ENCODE peak calls at places on chromosomes 13 and 19, in ten cellular contexts. T is choroid plexus epithelial cell, Z is fibroblast of pulmonary artery, S is breast epithelium, V is mammary epithelial cell, E is RWPE1, G is heart left ventricle, O is fibroblast of mammary gland, H is cardiac muscle cell, Y is Calu3. A is an unnamed sample.

GRCh38 chr13:51221674-51222509 is at the start of gene FAM124A:
- DNase-seq in T (peak), Z (no peak), S (no peak), V (no peak), E (peak), G (peak), O (peak), H (peak), Y (peak), A (peak)

GRCh38 chr19:41926861-41927809 is 1.1 kb downstream of the ERFL start:
- DNase-seq in T (no peak), Z (no peak), S (no peak), V (no peak), E (no peak), G (no peak), O (no peak), H (no peak), Y (no peak), A (no peak)

GRCh38 chr19:58274771-58275199 is 4.0 kb upstream of the ZNF8 start:
- DNase-seq in T (peak), Z (peak), S (no peak), V (peak), E (peak), G (no peak), O (peak), H (no peak), Y (no peak), A (no peak)

GRCh38 chr13:60028021-60028420 is 135.7 kb downstream of the DIAPH3 start:
- DNase-seq in T (no peak), Z (no peak), S (no peak), V (no peak), E (no peak), G (no peak), O (no peak), H (no peak), Y (no peak), A (no peak)

GRCh38 chr13:79869326-79869725 is 388.4 kb downstream of the NDFIP2 start:
- DNase-seq in T (peak), Z (peak), S (no peak), V (peak), E (no peak), G (no peak), O (no peak), H (no peak), Y (peak), A (peak)

GRCh38 chr19:5635427-5635826 is 12.5 kb downstream of the SAFB start:
- DNase-seq in T (no peak), Z (no peak), S (no peak), V (no peak), E (no peak), G (no peak), O (no peak), H (no peak), Y (no peak), A (no peak)

GRCh38 chr19:40190891-40191835 is at the start of gene MAP3K10:
- DNase-seq in T (peak), Z (peak), S (no peak), V (peak), E (peak), G (peak), O (peak), H (peak), Y (peak), A (peak)

GRCh38 chr19:6383188-6383587 is 7.5 kb upstream of the PSPN start:
- DNase-seq in T (no peak), Z (no peak), S (no peak), V (no peak), E (no peak), G (no peak), O (no peak), H (no peak), Y (no peak), A (no peak)

GRCh38 chr19:10921199-10921879 is 7.1 kb downstream of the YIPF2 start:
- DNase-seq in T (no peak), Z (no peak), S (no peak), V (no peak), E (no peak), G (no peak), O (no peak), H (no peak), Y (no peak), A (no peak)

GRCh38 chr19:13164370-13165090 is 14.3 kb downstream of the IER2 start:
- DNase-seq in T (no peak), Z (peak), S (peak), V (peak), E (peak), G (peak), O (no peak), H (peak), Y (peak), A (peak)

GRCh38 chr19:51382004-51382403 is 5.8 kb downstream of the LIM2 start:
- DNase-seq in T (no peak), Z (no peak), S (no peak), V (no peak), E (no peak), G (no peak), O (no peak), H (no peak), Y (no peak), A (no peak)

GRCh38 chr19:23378948-23379347 is 16.3 kb downstream of the ZNF91 start:
- DNase-seq in T (peak), Z (no peak), S (no peak), V (peak), E (no peak), G (no peak), O (no peak), H (peak), Y (no peak), A (no peak)

GRCh38 chr19:34715357-34715756 is 18.7 kb upstream of the ZNF181 start:
- DNase-seq in T (no peak), Z (no peak), S (no peak), V (no peak), E (no peak), G (no peak), O (no peak), H (no peak), Y (no peak), A (no peak)

GRCh38 chr13:50410921-50411712 is 395.9 kb downstream of the KCNRG start:
- DNase-seq in T (peak), Z (peak), S (no peak), V (peak), E (peak), G (no peak), O (peak), H (peak), Y (peak), A (peak)

DNA sequence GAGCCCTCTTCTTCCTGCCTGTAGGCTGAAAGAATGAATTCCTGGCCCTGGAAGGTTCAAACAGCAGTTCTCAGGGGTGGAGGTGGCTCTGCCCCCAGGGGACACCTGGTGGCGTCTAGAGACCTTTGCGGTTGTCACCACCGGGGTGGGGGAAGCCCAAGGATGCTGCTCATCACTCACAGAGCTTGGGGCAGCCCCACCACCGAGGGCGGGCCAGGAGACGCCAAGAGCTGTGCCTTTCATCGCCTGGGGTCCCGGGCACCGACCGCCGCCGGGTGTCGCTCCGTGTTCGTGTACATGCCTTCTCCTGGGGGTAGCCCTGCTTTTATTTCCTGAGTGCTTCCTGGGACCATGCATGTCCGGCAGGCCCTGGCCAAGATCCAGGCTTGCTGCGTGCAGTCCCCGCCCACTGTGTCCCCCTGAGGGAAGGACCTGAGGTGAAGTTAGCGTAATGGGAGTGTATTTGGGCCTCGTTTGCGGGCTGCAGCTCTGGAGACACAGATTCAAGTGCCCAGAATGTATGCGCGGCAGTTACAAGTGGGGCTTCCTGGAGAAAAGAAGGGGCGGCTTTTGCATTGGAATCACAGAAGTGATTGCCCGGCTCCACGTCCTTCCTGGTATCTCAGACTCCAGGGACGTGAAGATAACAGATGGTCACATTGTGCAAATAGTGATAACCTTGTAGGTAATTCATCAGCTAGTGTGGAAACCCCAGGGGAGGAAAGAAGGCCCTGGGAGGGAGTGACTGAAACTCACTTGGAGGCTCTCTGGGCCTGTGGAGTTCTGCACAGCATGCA is 7.8 kb downstream of the DOT1L start:
- DNase-seq in T (peak), Z (peak), S (no peak), V (no peak), E (no peak), G (no peak), O (peak), H (peak), Y (peak), A (no peak)
- TF ChIP-seq CTCF in T (peak), Z (no peak), S (no peak), V (no peak), E (no peak), G (peak), O (no peak), H (peak), Y (no peak), A (no peak)

GRCh38 chr13:44879452-44880058 is 109.7 kb downstream of the NUFIP1 start:
- DNase-seq in T (peak), Z (peak), S (no peak), V (peak), E (no peak), G (no peak), O (peak), H (no peak), Y (peak), A (peak)
- TF ChIP-seq CTCF in T (peak), Z (peak), S (no peak), V (peak), E (peak), G (peak), O (peak), H (peak), Y (no peak), A (peak)

GRCh38 chr13:22505489-22505888 is 675.3 kb upstream of the SGCG start:
- DNase-seq in T (peak), Z (peak), S (no peak), V (no peak), E (no peak), G (no peak), O (peak), H (no peak), Y (no peak), A (no peak)

DNA sequence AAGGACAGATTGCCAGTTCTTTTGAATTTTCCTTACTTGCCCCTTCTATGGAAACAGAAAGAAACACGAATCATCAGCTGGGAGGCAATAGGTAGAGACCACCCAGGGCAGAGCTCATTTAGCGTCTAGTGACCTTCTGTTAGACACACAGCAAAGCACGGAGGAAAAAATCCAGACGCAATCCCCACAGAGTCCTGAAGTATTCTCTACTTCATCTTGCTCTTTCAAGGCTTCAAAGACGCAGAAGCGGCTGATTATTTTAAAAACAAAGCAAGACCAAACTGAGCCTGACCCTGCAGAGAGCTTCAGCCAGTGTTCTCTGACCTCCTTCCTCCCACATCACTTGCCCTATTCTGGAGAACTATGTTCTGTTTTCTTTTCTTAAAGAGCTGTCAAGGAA is 674.5 kb upstream of the SGCG start:
- DNase-seq in T (no peak), Z (no peak), S (no peak), V (no peak), E (no peak), G (no peak), O (no peak), H (peak), Y (no peak), A (no peak)
- TF ChIP-seq CTCF in T (no peak), Z (no peak), S (no peak), V (no peak), E (no peak), G (no peak), O (no peak), H (no peak), Y (no peak), A (no peak)

GRCh38 chr19:48987323-48987722 is 5.8 kb downstream of the GYS1 start:
- DNase-seq in T (no peak), Z (no peak), S (no peak), V (no peak), E (no peak), G (no peak), O (no peak), H (no peak), Y (no peak), A (no peak)
- TF ChIP-seq CTCF in T (no peak), Z (no peak), S (no peak), V (no peak), E (no peak), G (no peak), O (no peak), H (no peak), Y (no peak), A (no peak)

DNA sequence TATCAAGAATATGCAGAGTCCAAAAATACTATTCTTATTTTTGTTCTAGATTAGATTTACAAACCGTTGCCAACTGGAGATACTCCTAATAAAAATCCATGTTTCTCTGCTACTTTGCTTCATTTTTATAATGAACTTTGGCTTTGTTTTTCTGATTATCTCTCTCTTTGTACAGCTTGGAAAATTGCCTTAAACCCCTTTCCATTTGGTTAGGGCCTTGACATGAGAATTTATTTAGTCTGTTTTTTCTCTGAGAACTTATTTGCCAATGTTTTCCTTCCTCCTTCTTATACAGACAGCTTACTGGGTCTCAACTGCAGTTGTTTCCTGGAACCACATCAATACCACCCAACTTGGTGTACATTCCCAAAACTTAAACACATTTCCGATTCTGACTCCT is 555.4 kb downstream of the SLITRK6 start:
- DNase-seq in T (no peak), Z (peak), S (no peak), V (no peak), E (no peak), G (no peak), O (no peak), H (no peak), Y (no peak), A (no peak)
- TF ChIP-seq CTCF in T (no peak), Z (no peak), S (no peak), V (no peak), E (no peak), G (no peak), O (no peak), H (no peak), Y (no peak), A (no peak)

DNA sequence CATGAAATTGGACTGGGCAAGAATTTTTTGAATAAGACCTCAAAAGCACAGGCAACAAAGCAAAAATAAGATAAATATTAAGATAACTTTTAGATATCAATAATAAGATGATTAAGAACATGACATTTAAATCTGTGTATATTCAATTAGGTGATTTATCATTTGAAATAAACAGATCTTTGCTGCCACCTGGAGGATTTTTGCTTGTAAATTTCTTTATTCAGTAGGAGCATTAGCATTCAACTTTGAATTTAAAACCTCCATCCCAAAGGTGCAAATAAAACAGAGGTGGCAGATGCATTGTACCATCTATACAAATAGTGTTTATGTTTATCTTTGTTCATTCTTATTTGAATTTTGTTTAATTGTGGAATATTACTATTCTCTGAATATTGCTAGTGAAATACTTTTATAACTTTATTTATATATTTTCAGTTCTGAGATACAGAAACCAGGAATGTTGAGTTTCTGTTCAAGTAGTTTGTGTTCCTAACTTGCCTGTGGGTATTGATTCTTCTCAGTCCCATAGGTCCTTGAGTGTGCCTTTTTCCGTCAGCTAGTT is 20.9 kb downstream of the COG6 start:
- DNase-seq in T (peak), Z (peak), S (no peak), V (peak), E (peak), G (no peak), O (peak), H (peak), Y (peak), A (peak)
- TF ChIP-seq CTCF in T (peak), Z (peak), S (peak), V (peak), E (peak), G (peak), O (peak), H (peak), Y (no peak), A (peak)

DNA sequence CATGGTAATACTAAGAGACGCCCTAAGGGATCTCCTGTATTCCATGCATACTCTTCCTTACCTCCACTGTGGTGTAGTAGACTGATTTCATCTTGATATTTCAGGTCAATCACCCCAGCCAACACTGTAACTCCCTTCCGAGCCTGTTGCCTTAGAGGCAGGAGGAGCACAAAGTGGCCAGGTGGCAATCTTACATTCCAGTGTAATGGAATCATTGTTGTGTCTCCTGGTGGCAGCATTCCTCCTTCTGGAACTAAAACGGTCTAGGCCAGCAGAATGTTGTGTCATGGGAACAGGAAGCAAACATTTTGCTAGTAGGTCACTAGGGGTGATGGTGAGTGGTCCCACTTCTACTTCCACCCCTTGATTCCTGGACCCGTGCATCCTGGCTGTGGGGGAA is 405.7 kb upstream of the SLC10A2 start:
- DNase-seq in T (no peak), Z (no peak), S (no peak), V (no peak), E (no peak), G (no peak), O (no peak), H (no peak), Y (peak), A (no peak)
- TF ChIP-seq CTCF in T (no peak), Z (no peak), S (no peak), V (no peak), E (no peak), G (no peak), O (no peak), H (no peak), Y (no peak), A (no peak)

GRCh38 chr13:95540848-95541247 is 11.7 kb upstream of the CLDN10 start:
- DNase-seq in T (no peak), Z (no peak), S (no peak), V (no peak), E (no peak), G (peak), O (no peak), H (peak), Y (no peak), A (no peak)
- TF ChIP-seq CTCF in T (no peak), Z (no peak), S (no peak), V (no peak), E (no peak), G (no peak), O (no peak), H (no peak), Y (no peak), A (no peak)

DNA sequence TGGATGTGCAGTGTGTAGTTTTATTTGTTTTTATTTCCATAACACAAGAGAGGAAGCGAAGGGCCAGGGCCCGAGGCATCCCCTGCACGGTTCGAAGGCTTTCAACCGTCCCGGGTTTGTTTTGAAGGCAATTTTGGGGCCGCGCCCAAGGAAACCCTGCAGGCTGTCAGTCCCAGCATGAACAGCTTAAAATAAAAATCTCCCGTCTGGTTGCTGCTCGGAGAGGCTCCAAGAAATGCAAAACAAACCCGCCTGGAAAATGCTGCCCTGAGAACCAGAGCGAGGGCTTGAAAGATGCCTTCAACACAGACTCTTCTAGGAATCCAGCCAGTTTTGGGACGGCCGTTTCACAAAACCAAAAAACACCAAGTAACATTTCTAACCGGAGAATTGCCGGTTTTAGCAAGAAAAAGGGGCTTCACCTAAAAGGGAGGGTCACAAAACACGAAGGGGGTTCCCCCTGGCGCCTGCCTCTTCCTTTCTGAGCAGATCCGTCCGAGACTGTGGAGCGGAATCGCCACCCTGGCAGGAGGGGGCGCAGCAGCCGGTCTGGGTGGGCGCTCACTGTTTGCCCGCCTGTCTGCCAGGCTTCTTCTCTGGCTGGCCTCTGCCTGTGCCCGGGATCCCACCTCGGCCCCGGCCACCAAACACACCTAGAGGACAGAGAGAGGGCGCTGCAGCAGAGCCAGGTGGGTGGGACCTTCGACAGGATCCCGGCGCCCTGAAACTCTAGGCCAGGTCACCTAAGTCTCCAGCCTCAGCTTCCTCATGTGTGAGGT is 15.8 kb downstream of the LSM4 start:
- DNase-seq in T (peak), Z (no peak), S (no peak), V (no peak), E (no peak), G (no peak), O (no peak), H (no peak), Y (no peak), A (no peak)
- TF ChIP-seq CTCF in T (no peak), Z (no peak), S (no peak), V (no peak), E (no peak), G (no peak), O (no peak), H (no peak), Y (no peak), A (no peak)

DNA sequence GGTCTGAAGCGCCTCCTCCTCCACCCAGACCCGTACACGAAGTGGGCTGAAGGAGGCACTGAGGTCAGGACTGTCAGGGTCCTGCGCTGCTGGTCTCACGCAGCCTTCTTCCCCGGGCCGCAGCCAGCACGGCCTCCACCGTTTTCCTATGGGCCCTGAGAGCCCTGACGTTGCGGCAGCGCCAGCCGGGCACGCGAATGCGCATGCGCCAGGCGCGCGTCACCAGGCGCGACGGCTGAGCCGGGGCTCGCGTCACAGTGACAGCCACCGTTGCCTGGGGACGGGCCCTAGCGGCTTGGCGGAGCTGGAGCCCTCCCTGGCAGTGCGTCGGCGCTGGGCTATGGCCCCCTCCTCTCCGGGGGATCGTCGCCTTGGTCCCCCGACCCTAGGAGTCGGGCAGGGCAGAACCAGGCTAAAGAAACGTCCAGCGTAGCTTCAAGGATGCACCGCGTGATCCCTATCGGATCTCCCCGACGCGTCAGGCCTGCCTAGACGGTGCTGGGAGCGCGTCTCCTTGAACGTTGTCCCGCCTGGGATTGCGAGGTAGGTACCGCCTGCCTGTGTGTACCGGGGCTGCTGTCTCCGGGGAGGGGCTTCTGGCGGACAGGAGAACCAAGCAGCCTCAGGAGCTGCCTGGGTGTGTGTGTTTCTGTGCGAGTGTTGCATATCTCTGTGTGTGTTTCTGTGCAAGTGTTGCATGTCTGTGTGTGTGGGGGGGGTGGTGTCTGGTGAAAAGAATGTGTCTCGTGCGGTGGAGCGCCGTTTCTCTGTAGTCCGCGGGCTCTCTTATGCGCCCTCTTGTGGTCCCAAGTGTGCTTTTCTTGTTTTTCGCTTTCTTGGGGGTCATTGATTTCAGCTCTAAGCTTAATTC is 43.2 kb downstream of the ZNF571 start:
- DNase-seq in T (peak), Z (peak), S (no peak), V (peak), E (peak), G (peak), O (peak), H (no peak), Y (no peak), A (peak)
- TF ChIP-seq CTCF in T (peak), Z (peak), S (no peak), V (peak), E (no peak), G (peak), O (peak), H (peak), Y (no peak), A (peak)